ENCODE peak calls at places on chromosomes 11 and 22, in four cellular contexts. C, S, J and H are unnamed samples.

GRCh38 chr11:118895093-118896039 is 11.7 kb downstream of the CXCR5 start:
- DNase-seq in J (peak), C (no peak), S (no peak), H (no peak)

GRCh38 chr22:17792289-17792688 is 18.0 kb upstream of the BID start:
- DNase-seq in C (no peak), J (no peak), S (no peak), H (no peak)

GRCh38 chr11:100727410-100727809 is 40.3 kb downstream of the ARHGAP42 start:
- DNase-seq in J (no peak), S (no peak), C (no peak), H (peak)

GRCh38 chr11:34649597-34649996 is 28.7 kb downstream of the EHF start:
- DNase-seq in C (no peak), S (no peak), J (no peak), H (no peak)

GRCh38 chr22:23832226-23833016 is 6.4 kb downstream of the DERL3 start:
- DNase-seq in S (no peak), C (peak), J (no peak), H (no peak)

GRCh38 chr11:1876361-1877063 is 15.2 kb downstream of the PRR33 start:
- DNase-seq in C (peak), S (peak), J (no peak), H (no peak)

GRCh38 chr22:23827351-23827995 is 11.3 kb downstream of the DERL3 start:
- DNase-seq in C (no peak), J (no peak), S (no peak), H (no peak)

GRCh38 chr22:23090079-23090835 is 19.9 kb downstream of the GNAZ start:
- DNase-seq in S (no peak), C (no peak), J (no peak), H (no peak)

GRCh38 chr11:11135820-11136476 is 217.1 kb downstream of the CSNK2A3 start:
- DNase-seq in J (no peak), S (no peak), C (no peak), H (peak)

GRCh38 chr22:39175127-39176066 is 22.9 kb upstream of the CBX7 start:
- DNase-seq in J (no peak), S (peak), C (no peak), H (no peak)

GRCh38 chr11:35688023-35688422 is 25.4 kb downstream of the TRIM44 start:
- DNase-seq in J (no peak), S (peak), C (no peak), H (peak)

GRCh38 chr11:66317766-66318575 is 1.1 kb upstream of the CD248 start:
- DNase-seq in J (no peak), S (peak), C (no peak), H (peak)

GRCh38 chr11:13068211-13068610 is 59.1 kb downstream of the RASSF10 start:
- DNase-seq in C (no peak), J (no peak), S (no peak), H (no peak)

GRCh38 chr11:15519124-15519791 is 404.5 kb downstream of the INSC start:
- DNase-seq in J (no peak), S (no peak), C (no peak), H (no peak)

GRCh38 chr22:28939394-28939793 is 56.0 kb downstream of the ZNRF3 start:
- DNase-seq in J (no peak), S (no peak), C (no peak), H (no peak)

GRCh38 chr11:102603091-102603490 is 22.0 kb downstream of the MMP20 start:
- DNase-seq in C (no peak), J (no peak), S (peak), H (peak)

GRCh38 chr11:23413057-23413456 is 552.8 kb upstream of the CCDC179 start:
- DNase-seq in J (no peak), C (no peak), S (no peak), H (no peak)

GRCh38 chr11:66727282-66727882 is 1.6 kb downstream of the SPTBN2 start:
- DNase-seq in J (no peak), C (no peak), S (peak), H (no peak)

GRCh38 chr11:1303973-1304372 is 5.5 kb downstream of the TOLLIP start:
- DNase-seq in S (no peak), J (no peak), C (peak), H (peak)

GRCh38 chr11:84019576-84020194 is 733.5 kb upstream of the CCDC90B start:
- DNase-seq in J (no peak), S (peak), C (no peak), H (peak)

GRCh38 chr11:23113887-23114216 is 253.6 kb upstream of the CCDC179 start:
- DNase-seq in C (no peak), J (no peak), S (no peak), H (no peak)

GRCh38 chr11:80727315-80727714 is 1286.5 kb upstream of the TENM4 start:
- DNase-seq in J (no peak), C (no peak), S (peak), H (peak)

GRCh38 chr22:47175151-47175760 is 412.8 kb downstream of the TBC1D22A start:
- DNase-seq in C (peak), J (no peak), S (peak), H (no peak)

GRCh38 chr11:120121914-120122473 is 15.9 kb downstream of the TRIM29 start:
- DNase-seq in J (no peak), C (no peak), S (no peak), H (peak)

GRCh38 chr22:27512283-27512761 is 289.2 kb downstream of the MN1 start:
- DNase-seq in J (no peak), S (peak), C (peak), H (no peak)

GRCh38 chr11:96049426-96049825 is 125.5 kb upstream of the MTMR2 start:
- DNase-seq in S (peak), C (no peak), J (no peak), H (no peak)

GRCh38 chr11:134667175-134667500 is 255.1 kb upstream of the B3GAT1 start:
- DNase-seq in C (no peak), J (no peak), S (no peak), H (no peak)

GRCh38 chr11:67376873-67377808 is 3.7 kb upstream of the CLCF1 start:
- DNase-seq in S (no peak), J (no peak), C (no peak), H (no peak)

GRCh38 chr11:83711035-83711630 is 425.0 kb upstream of the CCDC90B start:
- DNase-seq in J (no peak), C (no peak), S (peak), H (no peak)

GRCh38 chr11:9859491-9860305 is 195.8 kb downstream of the SWAP70 start:
- DNase-seq in J (no peak), S (peak), C (no peak), H (no peak)

GRCh38 chr22:42862045-42862734 is 5.1 kb upstream of the ARFGAP3 start:
- DNase-seq in C (no peak), S (no peak), J (no peak), H (peak)

GRCh38 chr11:33716236-33716635 is 15.6 kb upstream of the C11orf91 start:
- DNase-seq in J (no peak), C (no peak), S (peak), H (peak)

GRCh38 chr11:132125855-132126841 is 755.7 kb downstream of the NTM start:
- DNase-seq in J (no peak), S (peak), C (no peak), H (no peak)